ENCODE peak calls at places on chromosomes 13 and 19, in ten cellular contexts. S is amniotic stem cell, U is caudate nucleus, C is GM10248, D is SK-MEL-5, F is EL, R is C1 segment of cervical spinal cord, K is RWPE1, Z is BE2C, M is HT1080. A is an unnamed sample.
A peak's percentile ranks its signal among the peaks of the same experiment; 100 is the strongest.

GRCh38 chr19:5125797-5126497 is 157.0 kb downstream of the KDM4B start:
- DNase-seq in U (no peak), Z (no peak), C (no peak), D (no peak), R (no peak), S (no peak), M (no peak), F (peak; percentile 19), K (no peak), A (no peak)

GRCh38 chr19:48671456-48671995 is 1.3 kb downstream of the NTN5 start:
- DNase-seq in U (no peak), C (no peak), D (no peak), M (no peak), S (no peak), Z (no peak), K (no peak), F (no peak), R (no peak), A (no peak)

GRCh38 chr19:2254052-2254872 is 2.0 kb downstream of the JSRP1 start:
- DNase-seq in C (no peak), S (no peak), M (no peak), U (no peak), Z (no peak), K (no peak), F (no peak), R (no peak), D (peak; percentile 45), A (no peak)

GRCh38 chr19:49502866-49503581 is 6.8 kb downstream of the RPS11 start:
- DNase-seq in R (no peak), M (peak; percentile 77), C (no peak), K (peak; percentile 48), Z (peak; percentile 70), S (peak; percentile 27), D (peak; percentile 68), F (peak; percentile 70), U (no peak), A (peak; percentile 69)

GRCh38 chr19:55368701-55369563 is 1.3 kb downstream of the IL11 start:
- DNase-seq in U (no peak), Z (no peak), F (peak; percentile 78), S (peak; percentile 27), M (peak; percentile 46), C (no peak), K (peak; percentile 71), R (no peak), D (no peak), A (no peak)

GRCh38 chr13:108797354-108797753 is 167.9 kb downstream of the MYO16 start:
- DNase-seq in K (no peak), M (no peak), F (no peak), S (no peak), Z (no peak), C (no peak), R (no peak), D (no peak), U (no peak), A (no peak)

GRCh38 chr13:107867701-107868661 is 347.4 kb downstream of the LIG4 start:
- DNase-seq in M (peak; percentile 71), C (no peak), U (no peak), K (no peak), F (no peak), D (peak; percentile 21), R (peak; percentile 15), Z (peak; percentile 91), S (peak; percentile 16), A (no peak)

GRCh38 chr19:17073869-17074627 is 1.2 kb downstream of the HAUS8 start:
- DNase-seq in D (no peak), Z (no peak), M (no peak), U (no peak), S (no peak), C (peak; percentile 46), F (peak; percentile 38), K (no peak), R (no peak), A (no peak)

GRCh38 chr13:104782741-104783140 is 1716.5 kb upstream of the SLC10A2 start:
- DNase-seq in U (no peak), M (no peak), K (no peak), F (no peak), S (no peak), D (no peak), C (no peak), R (no peak), Z (no peak), A (no peak)

GRCh38 chr13:63551731-63552130 is 2136.1 kb upstream of the PCDH20 start:
- DNase-seq in Z (no peak), D (no peak), C (no peak), M (no peak), S (no peak), F (no peak), R (no peak), K (no peak), U (no peak), A (no peak)

GRCh38 chr13:44302948-44303575 is 70.6 kb upstream of the SERP2 start:
- DNase-seq in C (no peak), D (no peak), M (no peak), K (no peak), U (no peak), R (no peak), Z (no peak), F (no peak), S (no peak), A (no peak)

GRCh38 chr19:52945652-52946321 is 16.9 kb downstream of the ZNF816 start:
- DNase-seq in K (no peak), U (no peak), C (no peak), S (no peak), F (no peak), M (no peak), D (no peak), R (no peak), Z (no peak), A (no peak)

GRCh38 chr19:45403781-45404556 is 900 bp downstream of the PPP1R13L start:
- DNase-seq in F (peak; percentile 63), S (no peak), K (peak; percentile 68), C (peak; percentile 88), U (no peak), D (no peak), M (peak; percentile 67), Z (peak; percentile 49), R (no peak), A (peak; percentile 48)

GRCh38 chr19:30362156-30362754 is 9.9 kb upstream of the ZNF536 start:
- DNase-seq in U (no peak), S (no peak), C (no peak), Z (no peak), M (peak; percentile 57), F (no peak), R (no peak), K (no peak), D (no peak), A (no peak)

GRCh38 chr19:43625918-43626579 is 6.6 kb upstream of the ZNF428 start:
- DNase-seq in M (no peak), S (no peak), F (no peak), K (peak; percentile 53), D (peak; percentile 56), U (no peak), C (peak; percentile 46), Z (peak; percentile 77), R (peak; percentile 59), A (no peak)

GRCh38 chr19:16376241-16376640 is 51.6 kb downstream of the KLF2 start:
- DNase-seq in S (no peak), U (no peak), Z (no peak), M (no peak), R (no peak), F (no peak), K (no peak), C (no peak), D (no peak), A (no peak)

A was measured in central memory CD4-positive, alpha-beta T cell.